ENCODE peak calls at places on chromosomes 4 and X, in five cellular contexts. L is NCI-H748 treated with DMSO at 0.1 percent for 48 hours; J is stimulated activated naive CD8-positive, alpha-beta T cell treated with anti-CD3 and anti-CD28 coated beads, Interleukin-15, Interleukin-2, amounts not matched to agents 100 U/mL and 50 U/mL, for 24 hours; R is lower lobe of right lung; W is NCI-H510A. E is an unnamed sample.

GRCh38 chr4:75207902-75208301 is 275.0 kb downstream of the PARM1 start:
- DNase-seq in R (no peak), L (no peak), W (no peak), J (no peak), E (no peak)

GRCh38 chr4:85595796-85596559 is 121.0 kb downstream of the ARHGAP24 start:
- DNase-seq in R (no peak), L (no peak), W (no peak), J (no peak), E (no peak)

GRCh38 chr4:139144911-139145551 is 32.0 kb downstream of the ELF2 start:
- DNase-seq in J (no peak), R (no peak), W (peak; percentile 9), L (no peak), E (no peak)

GRCh38 chr4:177511611-177512010 is 69.4 kb upstream of the AGA start:
- DNase-seq in W (peak; percentile 80), J (no peak), L (peak; percentile 20), R (no peak), E (no peak)

GRCh38 chrX:40098264-40099045 is 697 bp upstream of the BCOR start:
- DNase-seq in W (no peak), R (peak; percentile 62), L (peak; percentile 13), J (peak; percentile 53), E (peak; percentile 51)

GRCh38 chr4:102036016-102036415 is 245.5 kb downstream of the BANK1 start:
- DNase-seq in L (no peak), J (no peak), W (no peak), R (no peak), E (no peak)

GRCh38 chr4:122476126-122476525 is 19.6 kb upstream of the IL2 start:
- DNase-seq in W (no peak), R (no peak), L (no peak), J (no peak), E (no peak)

GRCh38 chrX:148878371-148878770 is 378.0 kb downstream of the AFF2 start:
- DNase-seq in L (no peak), J (no peak), R (no peak), W (no peak), E (no peak)

GRCh38 chrX:133493366-133493765 is 78.1 kb upstream of the GPC4 start:
- DNase-seq in R (no peak), W (no peak), L (no peak), J (no peak), E (no peak)

GRCh38 chrX:50814701-50815476 is 895 bp upstream of the SHROOM4 start:
- DNase-seq in W (no peak), R (no peak), J (no peak), L (no peak), E (no peak)

GRCh38 chrX:10722804-10723364 is 102.5 kb upstream of the MID1 start:
- DNase-seq in J (peak; percentile 31), L (peak; percentile 19), R (no peak), W (no peak), E (no peak)

GRCh38 chr4:159146007-159146330 is 43.1 kb downstream of the RAPGEF2 start:
- DNase-seq in L (no peak), R (no peak), W (no peak), J (no peak), E (no peak)

GRCh38 chr4:121375262-121375661 is 5.6 kb downstream of the QRFPR start:
- DNase-seq in J (no peak), W (no peak), L (no peak), R (no peak), E (no peak)

GRCh38 chr4:109199585-109199984 is 102.9 kb downstream of the COL25A1 start:
- DNase-seq in J (no peak), W (no peak), L (no peak), R (no peak), E (no peak)